ENCODE peak calls at places on chromosomes 16 and 17, in six cellular contexts. L is trophoblast cell, G is IMR-90, E is mesenchymal stem cell, B is H1, U is H9. Q is an unnamed sample.

GRCh38 chr16:20900299-20901067 is at the start of the genes DCUN1D3 and LYRM1:
- DNase-seq in L (peak), G (peak), E (peak), B (peak), U (peak), Q (peak)

GRCh38 chr17:78746949-78747269 is 35.2 kb downstream of the CYTH1 start:
- DNase-seq in L (no peak), G (no peak), E (no peak), B (no peak), U (no peak), Q (no peak)

GRCh38 chr17:15922586-15922985 is 22.3 kb upstream of the ADORA2B start:
- DNase-seq in L (peak), G (no peak), E (no peak), B (no peak), U (no peak), Q (no peak)

GRCh38 chr17:34474706-34475105 is 104.7 kb upstream of the TMEM132E start:
- DNase-seq in L (no peak), G (no peak), E (no peak), B (no peak), U (peak), Q (no peak)

GRCh38 chr17:44178133-44178532 is 7.6 kb downstream of the ASB16 start:
- DNase-seq in L (no peak), G (no peak), E (no peak), B (no peak), U (no peak), Q (no peak)

GRCh38 chr16:75282811-75283281 is 31.4 kb upstream of the BCAR1 start:
- DNase-seq in L (no peak), G (peak), E (no peak), B (no peak), U (no peak), Q (no peak)

GRCh38 chr17:82435103-82435502 is 15.4 kb downstream of the CYBC1 start:
- DNase-seq in L (peak), G (peak), E (peak), B (no peak), U (no peak), Q (no peak)

GRCh38 chr16:66120656-66121055 is 245.8 kb upstream of the CDH5 start:
- DNase-seq in L (no peak), G (peak), E (peak), B (no peak), U (no peak), Q (no peak)

GRCh38 chr16:86059253-86060171 is 160.6 kb downstream of the IRF8 start:
- DNase-seq in L (no peak), G (peak), E (peak), B (no peak), U (no peak), Q (no peak)

GRCh38 chr17:19365499-19365817 is 2.9 kb upstream of the B9D1 start:
- DNase-seq in L (no peak), G (no peak), E (no peak), B (no peak), U (no peak), Q (no peak)

GRCh38 chr16:66692341-66692740 is 4.2 kb downstream of the CMTM4 start:
- DNase-seq in L (peak), G (no peak), E (no peak), B (no peak), U (no peak), Q (no peak)

GRCh38 chr17:80124351-80124981 is 22.5 kb downstream of the EIF4A3 start:
- DNase-seq in L (peak), G (peak), E (peak), B (peak), U (peak), Q (peak)

GRCh38 chr17:31093866-31094599 is 744 bp upstream of the NF1 start:
- DNase-seq in L (no peak), G (no peak), E (no peak), B (no peak), U (no peak), Q (no peak)

GRCh38 chr16:75096730-75097129 is 19.9 kb downstream of the LDHD start:
- DNase-seq in L (peak), G (no peak), E (no peak), B (peak), U (peak), Q (no peak)

GRCh38 chr16:88014201-88014781 is 63.1 kb downstream of the BANP start:
- DNase-seq in L (no peak), G (peak), E (peak), B (no peak), U (no peak), Q (no peak)

GRCh38 chr17:79154446-79154845 is 79.8 kb downstream of the ENGASE start:
- DNase-seq in L (no peak), G (no peak), E (no peak), B (no peak), U (no peak), Q (no peak)

GRCh38 chr16:58012481-58012880 is 11.3 kb downstream of the USB1 start:
- DNase-seq in L (no peak), G (no peak), E (no peak), B (no peak), U (no peak), Q (no peak)

GRCh38 chr17:49280061-49280460 is 49.5 kb upstream of the PHOSPHO1 start:
- DNase-seq in L (no peak), G (no peak), E (no peak), B (no peak), U (peak), Q (no peak)

GRCh38 chr16:27368358-27368722 is 33.6 kb upstream of the IL21R start:
- DNase-seq in L (no peak), G (no peak), E (no peak), B (no peak), U (no peak), Q (no peak)

GRCh38 chr17:50721194-50722010 is 2.0 kb downstream of the LUC7L3 start:
- DNase-seq in L (peak), G (no peak), E (peak), B (no peak), U (no peak), Q (no peak)

GRCh38 chr17:1617620-1618174 is 10.9 kb downstream of the SLC43A2 start:
- DNase-seq in L (peak), G (peak), E (peak), B (no peak), U (no peak), Q (no peak)

GRCh38 chr17:44909681-44910144 is 5.6 kb downstream of the GFAP start:
- DNase-seq in L (no peak), G (peak), E (peak), B (no peak), U (no peak), Q (no peak)

GRCh38 chr17:75394332-75394918 is 11.1 kb downstream of the GRB2 start:
- DNase-seq in L (no peak), G (no peak), E (peak), B (no peak), U (no peak), Q (no peak)

GRCh38 chr16:68360971-68361370 is 50.2 kb downstream of the PRMT7 start:
- DNase-seq in L (no peak), G (no peak), E (no peak), B (no peak), U (no peak), Q (no peak)

GRCh38 chr17:57708401-57708800 is 36.7 kb downstream of the CCDC182 start:
- DNase-seq in L (no peak), G (no peak), E (peak), B (no peak), U (no peak), Q (no peak)
- H3K14ac ChIP-seq in L (no peak), G (no peak), E (no peak), B (no peak), U (no peak), Q (no peak)

GRCh38 chr17:48093341-48094045 is 7.8 kb downstream of the CBX1 start:
- DNase-seq in L (no peak), G (no peak), E (no peak), B (no peak), U (no peak), Q (no peak)
- H4K8ac ChIP-seq in L (no peak), G (no peak), E (no peak), B (no peak), U (no peak), Q (no peak)

GRCh38 chr17:37475713-37476420 is 13.8 kb upstream of the DUSP14 start:
- DNase-seq in L (peak), G (no peak), E (no peak), B (no peak), U (no peak), Q (no peak)
- H3K9ac ChIP-seq in L (no peak), G (no peak), E (peak), B (no peak), U (no peak), Q (no peak)

GRCh38 chr16:2487903-2488531 is 13.1 kb downstream of the TBC1D24 start:
- DNase-seq in L (no peak), G (no peak), E (no peak), B (no peak), U (no peak), Q (no peak)
- H3K14ac ChIP-seq in L (no peak), G (no peak), E (no peak), B (no peak), U (no peak), Q (peak)